ENCODE peak calls at places on chromosomes 2 and 18, in four cellular contexts. M, O, Q and H are unnamed samples.

GRCh38 chr2:100606740-100607343 is 44.0 kb downstream of the PDCL3 start:
- DNase-seq in M (peak; percentile 56), O (peak; percentile 52), Q (peak; percentile 48), H (peak; percentile 50)

GRCh38 chr18:37457754-37458153 is 107.8 kb downstream of the CELF4 start:
- DNase-seq in M (no peak), O (no peak), Q (no peak), H (no peak)

GRCh38 chr2:18623782-18624181 is 34.4 kb upstream of the NT5C1B start:
- DNase-seq in M (no peak), O (no peak), Q (no peak), H (no peak)

GRCh38 chr2:20222769-20223344 is 2.1 kb downstream of the SDC1 start:
- DNase-seq in M (no peak), O (no peak), Q (no peak), H (no peak)

GRCh38 chr18:47883771-47884413 is 46.6 kb downstream of the SMAD2 start:
- DNase-seq in M (no peak), O (no peak), Q (no peak), H (no peak)

GRCh38 chr2:186130678-186131511 is 355.2 kb upstream of the ZC3H15 start:
- DNase-seq in M (no peak), O (no peak), Q (no peak), H (no peak)

GRCh38 chr18:35491689-35492077 is 6.1 kb downstream of the INO80C start:
- DNase-seq in M (no peak), O (no peak), Q (peak; percentile 44), H (no peak)

GRCh38 chr2:175837046-175837445 is 165.0 kb downstream of the LNPK start:
- DNase-seq in M (no peak), O (no peak), Q (no peak), H (no peak)

GRCh38 chr2:71995067-71995665 is 152.5 kb downstream of the CYP26B1 start:
- DNase-seq in M (no peak), O (peak; percentile 43), Q (peak; percentile 5), H (no peak)

GRCh38 chr2:24774373-24774772 is 18.8 kb downstream of the PTRHD1 start:
- DNase-seq in M (no peak), O (no peak), Q (no peak), H (no peak)

DNA sequence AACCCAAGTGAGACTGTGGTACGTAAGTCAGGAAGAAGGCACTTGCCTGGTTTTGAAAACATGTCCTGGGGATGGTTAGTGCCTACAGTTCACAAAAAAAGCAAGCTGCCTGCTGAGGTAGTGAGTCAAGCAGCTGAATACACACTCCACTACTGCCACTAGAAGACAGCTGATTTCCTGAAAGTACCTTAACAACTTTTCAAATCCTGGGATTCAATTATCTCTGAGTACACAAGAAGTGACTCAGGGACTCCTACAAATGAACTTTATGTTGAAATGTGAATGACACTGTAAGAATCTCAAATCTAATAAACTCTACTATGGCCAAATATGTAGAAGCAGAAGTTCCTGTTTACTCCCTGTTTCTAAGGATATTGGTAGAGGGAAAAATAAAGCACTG is 58.0 kb upstream of the ARL5A start:
- DNase-seq in M (no peak), O (peak; percentile 41), Q (no peak), H (no peak)
- TF ChIP-seq NR3C1 in M (no peak), O (no peak), Q (no peak), H (no peak)

GRCh38 chr2:12791906-12792305 is 75.2 kb downstream of the TRIB2 start:
- DNase-seq in M (no peak), O (no peak), Q (no peak), H (no peak)

GRCh38 chr2:12787891-12788783 is 71.4 kb downstream of the TRIB2 start:
- DNase-seq in M (no peak), O (no peak), Q (no peak), H (no peak)
- TF ChIP-seq MAX in M (no peak), O (no peak), Q (no peak), H (no peak)

GRCh38 chr2:184371641-184372040 is 226.7 kb upstream of the ZNF804A start:
- DNase-seq in M (no peak), O (no peak), Q (no peak), H (no peak)
- TF ChIP-seq NR3C1 in M (no peak), O (no peak), Q (no peak), H (no peak)

DNA sequence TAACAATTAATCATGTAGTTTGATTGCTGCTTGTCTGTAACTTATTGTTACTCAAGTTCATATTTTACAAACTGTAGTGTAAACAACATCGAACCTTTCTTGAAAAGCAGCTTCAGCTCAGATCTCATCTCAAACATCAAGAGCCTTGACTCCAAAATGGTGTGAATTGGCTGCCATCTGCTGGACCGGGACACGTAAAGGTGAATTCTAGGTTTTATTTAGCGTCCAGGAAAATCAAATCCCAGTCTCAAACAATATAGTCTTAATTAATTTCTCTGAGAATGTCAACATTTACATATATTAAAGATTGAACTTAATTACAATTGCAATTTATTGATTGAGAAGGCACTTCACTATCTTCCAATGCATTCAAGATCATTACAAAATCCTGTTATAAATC is 453.0 kb downstream of the GALR1 start:
- DNase-seq in M (peak; percentile 1), O (peak; percentile 10), Q (peak; percentile 13), H (peak; percentile 37)
- TF ChIP-seq MAX in M (no peak), O (no peak), Q (no peak), H (no peak)

DNA sequence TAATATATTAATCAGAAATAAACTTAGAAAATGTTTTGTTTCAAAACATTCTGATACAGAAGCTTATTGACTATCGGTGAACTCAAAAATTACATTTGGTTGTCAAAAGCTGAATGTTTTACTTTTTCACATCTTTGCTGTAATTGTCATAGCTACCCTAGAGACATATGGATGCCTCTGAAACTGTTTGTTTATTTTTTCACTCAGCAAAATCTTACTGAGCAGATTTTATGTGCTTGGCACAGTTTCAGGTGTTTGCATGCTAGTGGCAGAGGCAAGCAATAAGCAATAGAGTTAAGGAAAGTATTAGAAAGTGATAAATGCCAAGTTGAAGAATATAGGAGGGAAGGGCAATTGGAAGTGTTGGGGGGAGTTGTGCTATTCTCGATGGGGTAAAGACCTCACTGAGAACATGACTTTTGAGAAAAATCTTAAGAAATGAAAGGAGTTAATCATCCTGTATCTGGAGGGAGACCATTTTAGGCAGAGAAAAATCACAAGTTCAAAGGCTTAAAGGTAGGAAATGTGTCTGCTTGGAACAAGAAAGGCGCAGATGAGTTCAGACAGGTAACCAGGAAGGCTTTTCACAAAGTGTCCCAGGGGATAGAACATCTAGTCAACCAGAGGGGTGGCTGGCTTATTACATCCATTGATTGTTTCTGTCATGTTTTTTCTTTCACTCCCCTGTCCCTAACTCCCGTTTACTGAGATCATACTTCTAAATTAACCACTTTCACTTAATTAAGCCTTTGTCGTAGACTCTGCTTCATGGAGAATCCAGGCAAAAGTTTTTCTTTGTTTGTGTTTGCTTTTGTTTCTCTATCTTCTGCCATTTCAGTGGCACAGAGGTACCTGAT is 27.2 kb upstream of the COBLL1 start:
- DNase-seq in M (no peak), O (no peak), Q (no peak), H (no peak)
- TF ChIP-seq NR3C1 in M (no peak), O (no peak), Q (no peak), H (no peak)

GRCh38 chr2:67752964-67753363 is 309.8 kb downstream of the C1D start:
- DNase-seq in M (no peak), O (no peak), Q (no peak), H (no peak)
- TF ChIP-seq MAX in M (no peak), O (no peak), Q (no peak), H (no peak)

DNA sequence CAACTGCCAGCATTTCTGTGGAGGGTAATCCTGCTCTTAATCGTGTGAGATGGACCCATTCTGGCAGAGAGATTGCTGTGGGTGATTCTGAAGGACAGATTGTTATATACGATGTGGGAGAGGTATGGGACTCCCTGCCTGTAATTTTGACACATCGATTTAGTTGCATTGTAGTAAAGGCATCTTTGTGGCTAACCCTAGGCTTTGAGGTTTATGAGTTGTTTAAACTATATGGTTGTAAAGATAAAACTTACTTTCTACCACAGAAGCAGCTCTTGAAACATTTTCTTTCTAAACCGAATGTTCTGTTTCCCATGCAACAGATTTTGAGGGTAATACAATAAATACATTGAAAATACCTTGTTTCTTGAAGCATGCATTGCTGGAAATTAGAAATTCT is 58.5 kb downstream of the DYNC1I2 start:
- DNase-seq in M (no peak), O (no peak), Q (no peak), H (no peak)
- TF ChIP-seq NR3C1 in M (no peak), O (no peak), Q (no peak), H (no peak)